ENCODE peak calls at places on chromosomes 12 and 14, in five cellular contexts. I is BE2C; F is effector CD4-positive, alpha-beta T cell; Z is gastrocnemius medialis; T is fibroblast of mammary gland. D is an unnamed sample.

GRCh38 chr12:93039930-93040329 is 110.8 kb upstream of the EEA1 start:
- DNase-seq in I (no peak), F (no peak), Z (no peak), T (no peak), D (no peak)

GRCh38 chr12:70983692-70984091 is 63.2 kb upstream of the PTPRR start:
- DNase-seq in Z (no peak), T (no peak), I (no peak), F (no peak), D (no peak)

GRCh38 chr14:24337144-24337823 is 2.4 kb upstream of the ADCY4 start:
- DNase-seq in T (no peak), F (no peak), Z (no peak), I (no peak), D (no peak)

GRCh38 chr12:7354521-7354920 is 50.6 kb downstream of the ACSM4 start:
- DNase-seq in Z (no peak), T (peak), I (no peak), F (no peak), D (no peak)

GRCh38 chr14:80621701-80622100 is 319.8 kb downstream of the CEP128 start:
- DNase-seq in I (no peak), Z (no peak), F (no peak), T (peak), D (no peak)

GRCh38 chr12:128339669-128340068 is 72.7 kb downstream of the TMEM132C start:
- DNase-seq in F (no peak), T (no peak), I (no peak), Z (no peak), D (no peak)

GRCh38 chr12:3795096-3795799 is 42.3 kb upstream of the CRACR2A start:
- DNase-seq in Z (no peak), F (no peak), I (no peak), T (no peak), D (no peak)

GRCh38 chr14:68910540-68910939 is 68.6 kb downstream of the ACTN1 start:
- DNase-seq in F (no peak), Z (no peak), T (peak), I (no peak), D (no peak)

GRCh38 chr12:95509300-95509699 is 35.3 kb downstream of the METAP2 start:
- DNase-seq in Z (no peak), T (no peak), I (no peak), F (no peak), D (no peak)

GRCh38 chr14:32318087-32318486 is 11.0 kb upstream of the AKAP6 start:
- DNase-seq in I (no peak), Z (no peak), T (no peak), F (no peak), D (no peak)

GRCh38 chr12:88493651-88494050 is 86.6 kb downstream of the KITLG start:
- DNase-seq in I (no peak), Z (no peak), F (no peak), T (peak), D (no peak)

GRCh38 chr12:76241371-76241770 is 106.8 kb downstream of the BBS10 start:
- DNase-seq in F (no peak), I (no peak), T (no peak), Z (no peak), D (no peak)

GRCh38 chr12:56634837-56635538 is 4.9 kb upstream of the BAZ2A start:
- DNase-seq in I (peak), F (peak), T (peak), Z (peak), D (peak)

GRCh38 chr12:49946086-49946485 is 4.5 kb upstream of the AQP2 start:
- DNase-seq in Z (no peak), I (no peak), T (no peak), F (no peak), D (peak)

GRCh38 chr14:65279958-65280357 is 132.6 kb upstream of the FUT8 start:
- DNase-seq in I (no peak), T (no peak), F (no peak), Z (no peak), D (no peak)